ENCODE peak calls at places on chromosomes 11 and 22, in seven cellular contexts. W is HFFc6; F is activated CD4-positive, alpha-beta T cell treated with anti-CD3 and anti-CD28 coated beads, Interleukin-2, amount 50 U/mL, for 24 hours; D is adrenal gland; Q is GM20000; C is NK-92 treated with Interleukin-12 subunit alpha and Interleukin-12 subunit beta, amount 100 ng/mL, for 24 hours; E is right cardiac atrium. Z is an unnamed sample.

GRCh38 chr11:43920598-43921419 is 21.6 kb upstream of the C11orf96 start:
- DNase-seq in W (peak; percentile 99), F (no peak), D (peak; percentile 92), Q (no peak), C (peak; percentile 53), E (peak; percentile 67), Z (peak; percentile 46)

GRCh38 chr11:121795206-121795605 is 320.8 kb downstream of the BLID start:
- DNase-seq in W (no peak), F (no peak), D (no peak), Q (no peak), C (no peak), E (no peak), Z (no peak)

GRCh38 chr22:30424471-30425326 is 869 bp upstream of the MTFP1 start:
- DNase-seq in W (peak; percentile 24), F (no peak), D (no peak), Q (no peak), C (no peak), E (no peak), Z (no peak)

GRCh38 chr11:69524291-69524882 is 42.9 kb downstream of the LINC01488 start:
- DNase-seq in W (peak; percentile 60), F (no peak), D (no peak), Q (no peak), C (no peak), E (no peak), Z (no peak)

GRCh38 chr11:47177229-47177845 is 658 bp upstream of the ARFGAP2 start:
- DNase-seq in W (peak; percentile 82), F (no peak), D (peak; percentile 88), Q (peak; percentile 90), C (peak; percentile 55), E (peak; percentile 81), Z (peak; percentile 65)

GRCh38 chr11:99960536-99960935 is 726.6 kb upstream of the ARHGAP42 start:
- DNase-seq in W (no peak), F (no peak), D (no peak), Q (no peak), C (no peak), E (no peak), Z (no peak)

GRCh38 chr22:37089451-37089850 is 20.1 kb downstream of the TMPRSS6 start:
- DNase-seq in W (no peak), F (no peak), D (no peak), Q (no peak), C (no peak), E (no peak), Z (no peak)

GRCh38 chr22:27580311-27580897 is 221.2 kb downstream of the MN1 start:
- DNase-seq in W (no peak), F (no peak), D (no peak), Q (no peak), C (no peak), E (no peak), Z (no peak)

GRCh38 chr22:20083891-20084546 is 4.0 kb downstream of the DGCR8 start:
- DNase-seq in W (no peak), F (no peak), D (no peak), Q (no peak), C (no peak), E (no peak), Z (no peak)

GRCh38 chr11:122394326-122394725 is 261.2 kb upstream of the UBASH3B start:
- DNase-seq in W (no peak), F (no peak), D (no peak), Q (no peak), C (no peak), E (no peak), Z (no peak)

GRCh38 chr11:11218287-11218986 is 134.6 kb downstream of the CSNK2A3 start:
- DNase-seq in W (no peak), F (no peak), D (no peak), Q (no peak), C (no peak), E (peak; percentile 77), Z (peak; percentile 61)

GRCh38 chr11:104005234-104005855 is 31.1 kb upstream of the DDI1 start:
- DNase-seq in W (peak; percentile 17), F (no peak), D (no peak), Q (no peak), C (no peak), E (no peak), Z (no peak)

GRCh38 chr22:30877662-30878515 is 90.7 kb downstream of the MORC2 start:
- DNase-seq in W (no peak), F (no peak), D (no peak), Q (no peak), C (no peak), E (peak; percentile 49), Z (no peak)

GRCh38 chr11:75858613-75859012 is 43.6 kb downstream of the UVRAG start:
- DNase-seq in W (peak; percentile 45), F (no peak), D (no peak), Q (no peak), C (no peak), E (no peak), Z (no peak)

GRCh38 chr11:55942785-55943392 is 6.7 kb upstream of the OR5I1 start:
- DNase-seq in W (peak; percentile 41), F (no peak), D (no peak), Q (peak; percentile 3), C (no peak), E (no peak), Z (no peak)

GRCh38 chr11:12754582-12755250 is 80.5 kb downstream of the TEAD1 start:
- DNase-seq in W (no peak), F (no peak), D (no peak), Q (no peak), C (no peak), E (no peak), Z (no peak)

GRCh38 chr22:30947163-30947820 is 21.3 kb downstream of the MORC2 start:
- DNase-seq in W (no peak), F (no peak), D (no peak), Q (no peak), C (no peak), E (peak; percentile 80), Z (no peak)

GRCh38 chr22:22009661-22010060 is 27.1 kb upstream of the TOP3B start:
- DNase-seq in W (no peak), F (no peak), D (no peak), Q (no peak), C (no peak), E (no peak), Z (no peak)

GRCh38 chr11:130827697-130828377 is 88.4 kb downstream of the SNX19 start:
- DNase-seq in W (peak; percentile 72), F (no peak), D (peak; percentile 84), Q (peak; percentile 16), C (peak; percentile 82), E (peak; percentile 82), Z (peak; percentile 74)

GRCh38 chr11:46235777-46236688 is 41.4 kb upstream of the CREB3L1 start:
- DNase-seq in W (no peak), F (no peak), D (no peak), Q (no peak), C (no peak), E (no peak), Z (no peak)

GRCh38 chr22:22111267-22111751 is 128.7 kb upstream of the TOP3B start:
- DNase-seq in W (peak; percentile 69), F (no peak), D (no peak), Q (peak; percentile 85), C (no peak), E (no peak), Z (no peak)

GRCh38 chr11:21630934-21631478 is 561.9 kb upstream of the ANO5 start:
- DNase-seq in W (no peak), F (no peak), D (no peak), Q (no peak), C (no peak), E (no peak), Z (no peak)

GRCh38 chr11:67731583-67731982 is 57.2 kb upstream of the ALDH3B2 start:
- DNase-seq in W (no peak), F (no peak), D (no peak), Q (no peak), C (no peak), E (no peak), Z (no peak)

GRCh38 chr11:10181811-10182210 is 112.2 kb downstream of the SBF2 start:
- DNase-seq in W (peak; percentile 66), F (no peak), D (no peak), Q (peak; percentile 6), C (no peak), E (no peak), Z (no peak)

GRCh38 chr11:63610604-63611394 is 3.4 kb downstream of the PLAAT3 start:
- DNase-seq in W (no peak), F (no peak), D (peak; percentile 33), Q (no peak), C (no peak), E (no peak), Z (peak; percentile 21)

GRCh38 chr11:57974830-57975229 is 48.9 kb upstream of the OR9Q1 start:
- DNase-seq in W (no peak), F (no peak), D (no peak), Q (no peak), C (no peak), E (no peak), Z (no peak)

GRCh38 chr11:86370922-86371614 is 3.6 kb upstream of the CCDC81 start:
- DNase-seq in W (peak; percentile 63), F (no peak), D (no peak), Q (no peak), C (no peak), E (no peak), Z (no peak)

GRCh38 chr22:18091916-18092526 is 14.2 kb downstream of the PEX26 start:
- DNase-seq in W (no peak), F (no peak), D (peak; percentile 84), Q (no peak), C (no peak), E (peak; percentile 91), Z (peak; percentile 75)

GRCh38 chr11:43558056-43558455 is 122.5 kb upstream of the HSD17B12 start:
- DNase-seq in W (no peak), F (no peak), D (no peak), Q (no peak), C (no peak), E (no peak), Z (no peak)

GRCh38 chr22:30785527-30785926 is 90.9 kb downstream of the OSBP2 start:
- DNase-seq in W (no peak), F (no peak), D (no peak), Q (no peak), C (no peak), E (no peak), Z (no peak)